ENCODE peak calls at places on chromosome 4, in ten cellular contexts. K is NCI-H1694, P is HuH-7.5, I is fibroblast of the aortic adventitia, V is memory B cell, T is heart left ventricle, C is HT-29, Y is NAMALWA, N is NCI-H2107, A is NCI-H1105 treated with DMSO at 0.1 percent for 48 hours. S is an unnamed sample.
A peak's percentile ranks its signal among the peaks of the same experiment; 100 is the strongest.

GRCh38 chr4:41158274-41158673 is 56.1 kb downstream of the APBB2 start:
- DNase-seq in V (no peak), I (no peak), Y (no peak), T (no peak), P (no peak), K (no peak), C (no peak), N (no peak), A (no peak), S (no peak)

GRCh38 chr4:5887011-5887360 is 5.9 kb downstream of the CRMP1 start:
- DNase-seq in A (no peak), C (no peak), Y (no peak), N (no peak), T (no peak), P (no peak), V (no peak), I (no peak), K (no peak), S (no peak)

GRCh38 chr4:128915544-128915943 is 106.0 kb downstream of the JADE1 start:
- DNase-seq in A (no peak), P (no peak), V (no peak), N (no peak), T (no peak), Y (no peak), C (no peak), I (no peak), K (no peak), S (no peak)

GRCh38 chr4:187799735-187800134 is 195.8 kb upstream of the ZFP42 start:
- DNase-seq in N (no peak), A (no peak), I (no peak), T (no peak), K (no peak), P (no peak), V (no peak), Y (no peak), C (no peak), S (no peak)

GRCh38 chr4:34469518-34469917 is 1774.8 kb downstream of the ARAP2 start:
- DNase-seq in P (no peak), T (no peak), N (no peak), V (no peak), Y (no peak), I (no peak), C (no peak), K (no peak), A (no peak), S (no peak)

GRCh38 chr4:4859010-4859798 is at the start of gene MSX1:
- DNase-seq in Y (no peak), K (peak; percentile 22), V (no peak), I (peak; percentile 83), A (peak; percentile 71), P (peak; percentile 98), N (peak; percentile 7), C (peak; percentile 46), T (peak; percentile 89), S (peak; percentile 86)

GRCh38 chr4:74632634-74633033 is 161.7 kb downstream of the BTC start:
- DNase-seq in T (peak; percentile 11), I (peak; percentile 95), A (no peak), Y (no peak), C (peak; percentile 84), V (no peak), N (no peak), P (no peak), K (no peak), S (no peak)

GRCh38 chr4:10212400-10212799 is 95.8 kb upstream of the WDR1 start:
- DNase-seq in N (no peak), A (no peak), C (no peak), K (no peak), V (no peak), Y (no peak), T (no peak), P (no peak), I (no peak), S (no peak)

GRCh38 chr4:20028694-20029093 is 223.0 kb upstream of the SLIT2 start:
- DNase-seq in Y (no peak), N (no peak), V (no peak), K (no peak), I (peak; percentile 65), A (no peak), C (peak; percentile 7), T (no peak), P (no peak), S (no peak)

GRCh38 chr4:75344915-75345314 is 169.3 kb downstream of the RCHY1 start:
- DNase-seq in K (no peak), C (peak; percentile 3), Y (no peak), N (no peak), V (no peak), A (no peak), I (peak; percentile 89), T (no peak), P (no peak), S (no peak)

S was measured in T47D.